ENCODE peak calls at places on chromosomes 2 and 18, in seven cellular contexts. D, B, U, E, Q, T and G are unnamed samples.

GRCh38 chr2:233399306-233400225 is 45.3 kb downstream of the DGKD start:
- DNase-seq in T (no peak), D (peak), B (peak), Q (no peak), E (no peak), U (no peak), G (no peak)

GRCh38 chr2:234816491-234816890 is 135.3 kb upstream of the SH3BP4 start:
- DNase-seq in U (no peak), E (no peak), T (no peak), Q (no peak), B (no peak), D (no peak), G (no peak)

GRCh38 chr18:63247506-63248394 is 71.8 kb downstream of the BCL2 start:
- DNase-seq in D (no peak), E (no peak), T (no peak), Q (no peak), U (no peak), B (no peak), G (no peak)

GRCh38 chr2:203061346-203061745 is 46.7 kb downstream of the NBEAL1 start:
- DNase-seq in Q (no peak), U (peak), T (peak), E (peak), D (no peak), B (peak), G (no peak)

GRCh38 chr18:63444567-63444966 is 22.3 kb upstream of the VPS4B start:
- DNase-seq in E (no peak), Q (no peak), B (no peak), U (peak), D (no peak), T (peak), G (no peak)

GRCh38 chr2:15047184-15047583 is 414.7 kb downstream of the LRATD1 start:
- DNase-seq in E (no peak), D (no peak), Q (no peak), T (no peak), U (no peak), B (peak), G (no peak)

GRCh38 chr2:113213061-113213930 is 39.5 kb downstream of the PSD4 start:
- DNase-seq in U (no peak), D (no peak), E (no peak), Q (no peak), T (no peak), B (no peak), G (no peak)

GRCh38 chr18:74972354-74972753 is 236.6 kb downstream of the PTGR3 start:
- DNase-seq in U (no peak), B (peak), D (no peak), E (no peak), T (no peak), Q (no peak), G (no peak)

GRCh38 chr18:23142285-23142929 is 7.1 kb downstream of the CABLES1 start:
- DNase-seq in D (no peak), U (no peak), Q (no peak), T (no peak), B (no peak), E (no peak), G (no peak)

GRCh38 chr2:2484301-2484700 is 153.2 kb upstream of the MYT1L start:
- DNase-seq in B (no peak), U (no peak), Q (no peak), E (no peak), D (no peak), T (no peak), G (no peak)

GRCh38 chr18:21949326-21950015 is 208.9 kb downstream of the MIB1 start:
- DNase-seq in Q (no peak), U (no peak), B (no peak), E (no peak), D (no peak), T (no peak), G (no peak)

GRCh38 chr18:40431071-40431998 is 1523.7 kb upstream of the PIK3C3 start:
- DNase-seq in Q (no peak), B (no peak), E (no peak), U (peak), D (no peak), T (no peak), G (peak)

GRCh38 chr2:138321458-138321857 is 180.1 kb upstream of the SPOPL start:
- DNase-seq in Q (no peak), E (no peak), T (no peak), D (no peak), U (no peak), B (peak), G (peak)

GRCh38 chr2:231786917-231787292 is 660 bp downstream of the COPS7B start:
- DNase-seq in E (no peak), D (no peak), Q (no peak), U (no peak), B (no peak), T (no peak), G (no peak)

GRCh38 chr18:50297621-50298442 is 10.3 kb upstream of the CXXC1 start:
- DNase-seq in E (no peak), T (peak), B (peak), D (no peak), Q (peak), U (peak), G (peak)

GRCh38 chr18:4870177-4870773 is 326.8 kb downstream of the AKAIN1 start:
- DNase-seq in B (peak), Q (no peak), D (no peak), E (no peak), T (no peak), U (no peak), G (no peak)